ENCODE peak calls at places on chromosomes 13 and 19, in nine cellular contexts. H, L, W, K, U, A, E, G and Y are unnamed samples.

GRCh38 chr19:1616875-1617274 is 11.6 kb upstream of the UQCR11 start:
- DNase-seq in G (no peak), W (no peak), E (no peak), U (no peak), K (no peak), A (no peak), L (no peak), H (peak; percentile 66), Y (no peak)

GRCh38 chr13:23772717-23773116 is 116.5 kb downstream of the MIPEP start:
- DNase-seq in G (no peak), K (no peak), H (no peak), W (no peak), E (no peak), U (no peak), L (no peak), A (no peak), Y (no peak)

GRCh38 chr13:28429685-28430290 is 65.1 kb downstream of the FLT1 start:
- DNase-seq in K (no peak), E (peak; percentile 35), U (no peak), A (no peak), H (peak; percentile 91), G (peak; percentile 60), W (no peak), L (no peak), Y (no peak)

GRCh38 chr19:10388957-10389356 is 8.6 kb upstream of the TYK2 start:
- DNase-seq in W (peak; percentile 91), K (peak; percentile 91), G (peak; percentile 71), U (peak; percentile 88), L (peak; percentile 47), A (peak; percentile 65), H (peak; percentile 79), E (peak; percentile 66), Y (peak; percentile 97)

GRCh38 chr13:65378943-65379519 is 1851.1 kb downstream of the PCDH9 start:
- DNase-seq in K (no peak), A (peak; percentile 3), E (peak; percentile 1), L (no peak), H (peak; percentile 8), G (peak; percentile 27), U (no peak), W (no peak), Y (no peak)

GRCh38 chr13:60261432-60262351 is 98.0 kb upstream of the DIAPH3 start:
- DNase-seq in W (no peak), G (no peak), L (no peak), E (no peak), A (no peak), K (no peak), U (no peak), H (no peak), Y (no peak)

GRCh38 chr19:756232-756631 is 5.3 kb downstream of the MISP start:
- DNase-seq in H (peak; percentile 47), E (peak; percentile 26), U (no peak), A (peak; percentile 64), K (no peak), G (peak; percentile 49), L (no peak), W (no peak), Y (no peak)

GRCh38 chr19:34317311-34317927 is 47.6 kb upstream of the GPI start:
- DNase-seq in W (no peak), H (peak; percentile 20), L (no peak), A (peak; percentile 27), U (no peak), E (no peak), K (no peak), G (no peak), Y (no peak)

GRCh38 chr13:85241045-85241444 is 558.2 kb downstream of the SLITRK6 start:
- DNase-seq in W (no peak), E (no peak), A (peak; percentile 87), U (no peak), K (no peak), L (no peak), H (no peak), G (peak; percentile 44), Y (no peak)

GRCh38 chr13:113786262-113786841 is 27.3 kb downstream of the TMEM255B start:
- DNase-seq in U (no peak), E (peak; percentile 40), K (no peak), L (no peak), W (peak; percentile 13), H (no peak), G (peak; percentile 76), A (peak; percentile 18), Y (no peak)

DNA sequence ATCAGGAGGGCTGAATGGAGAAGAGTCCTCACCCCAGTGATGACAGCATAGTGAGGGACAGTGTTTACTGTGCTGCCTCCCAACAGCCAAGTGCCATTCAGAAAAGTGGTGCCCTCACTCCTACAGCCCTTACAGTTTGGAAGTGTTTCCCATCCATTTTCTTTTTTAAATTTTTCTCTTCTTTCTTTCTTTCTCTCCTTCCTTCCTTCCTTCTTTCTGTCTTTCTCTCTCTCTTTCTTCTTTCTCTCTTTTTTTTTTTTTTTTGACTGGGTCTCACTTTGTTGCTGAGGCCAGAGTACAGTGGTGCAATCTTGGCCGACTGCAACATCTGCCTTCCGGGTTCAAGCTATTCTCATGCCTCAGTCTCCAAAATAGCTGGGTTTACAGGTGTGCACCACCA is 755.3 kb downstream of the UQCRFS1 start:
- DNase-seq in W (no peak), A (no peak), H (no peak), L (no peak), K (no peak), E (no peak), U (no peak), G (no peak), Y (no peak)
- TF ChIP-seq CTCF in W (no peak), A (no peak), H (no peak), L (no peak), K (no peak), E (no peak), U (no peak), G (no peak), Y (no peak)

GRCh38 chr13:78712866-78713265 is 53.9 kb upstream of the OBI1 start:
- DNase-seq in U (no peak), G (no peak), E (no peak), W (no peak), A (no peak), H (no peak), K (no peak), L (no peak), Y (no peak)
- TF ChIP-seq CTCF in U (no peak), G (no peak), E (no peak), W (no peak), A (no peak), H (no peak), K (no peak), L (no peak), Y (no peak)

GRCh38 chr19:40704491-40705361 is 12.0 kb downstream of the COQ8B start:
- DNase-seq in E (no peak), G (no peak), L (no peak), H (no peak), A (no peak), K (no peak), W (no peak), U (no peak), Y (no peak)
- TF ChIP-seq CTCF in E (no peak), G (no peak), L (no peak), H (no peak), A (no peak), K (no peak), W (no peak), U (no peak), Y (no peak)

DNA sequence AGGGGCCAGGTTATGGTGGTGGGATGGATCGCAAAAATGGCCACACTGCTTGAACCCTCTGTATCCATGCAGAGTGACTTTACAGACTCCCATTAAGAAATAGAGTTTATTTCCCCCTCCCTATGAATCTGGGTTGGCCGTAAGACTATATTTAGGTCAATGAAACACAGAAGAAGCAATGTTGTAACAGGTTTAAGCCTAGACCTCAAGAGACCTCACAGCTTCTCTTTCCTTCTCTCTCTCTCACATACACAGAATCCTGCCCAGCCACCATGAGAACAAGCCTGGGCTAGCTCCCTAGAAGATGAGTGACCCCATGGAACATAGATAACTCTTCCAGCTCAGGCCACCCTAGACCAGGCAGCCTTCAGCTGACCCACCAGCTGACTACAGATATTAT is 21.0 kb upstream of the FBL start:
- DNase-seq in K (no peak), E (no peak), H (no peak), U (no peak), A (no peak), G (no peak), L (no peak), W (no peak), Y (no peak)
- TF ChIP-seq CTCF in K (no peak), E (no peak), H (no peak), U (no peak), A (no peak), G (no peak), L (no peak), W (no peak), Y (no peak)

GRCh38 chr13:39616087-39616694 is 13.2 kb upstream of the LHFPL6 start:
- DNase-seq in E (peak; percentile 60), U (no peak), A (peak; percentile 57), K (peak; percentile 64), W (no peak), L (no peak), H (peak; percentile 83), G (peak; percentile 68), Y (peak; percentile 54)
- TF ChIP-seq CTCF in E (peak; percentile 100), U (peak; percentile 95), A (peak; percentile 83), K (peak; percentile 61), W (peak; percentile 94), L (no peak), H (peak; percentile 95), G (peak; percentile 93), Y (peak; percentile 94)

DNA sequence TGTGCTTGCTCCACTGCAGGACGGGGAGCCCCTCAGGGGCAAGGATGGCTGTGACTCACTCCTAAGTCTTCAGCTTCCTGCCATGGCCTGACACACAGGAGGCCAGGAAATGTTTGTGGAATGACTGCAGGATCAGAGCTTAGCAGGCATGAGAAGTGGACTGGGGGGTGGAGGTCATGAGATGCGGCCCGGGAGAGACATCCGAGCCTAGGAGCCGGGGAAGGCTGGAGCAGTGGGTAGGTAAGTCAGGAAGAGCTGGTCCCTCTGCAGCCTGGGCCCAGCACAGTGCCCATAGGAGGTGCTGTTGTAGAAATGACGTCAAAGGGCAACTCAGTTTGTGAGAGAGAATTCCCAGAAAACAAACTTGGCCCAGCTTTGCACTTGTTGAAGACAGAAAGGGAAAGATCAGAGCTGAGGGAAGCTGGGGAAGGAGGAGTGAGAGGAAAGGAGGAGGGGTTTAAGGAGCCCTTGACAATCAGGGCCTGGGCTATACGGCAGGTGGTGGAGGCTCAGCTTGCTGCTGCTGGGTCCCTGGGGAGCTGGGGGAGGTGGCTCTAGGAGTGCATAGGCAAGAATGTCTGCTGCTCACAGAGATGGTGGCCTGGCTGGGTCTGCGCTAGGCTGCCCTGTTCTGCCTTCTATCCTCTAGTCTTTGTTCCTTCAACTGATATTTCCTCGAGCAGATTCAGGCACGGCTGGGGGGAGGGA is 18.5 kb downstream of the POU2F2 start:
- DNase-seq in E (peak; percentile 97), A (peak; percentile 99), K (peak; percentile 46), H (peak; percentile 95), L (peak; percentile 82), W (no peak), U (no peak), G (peak; percentile 99), Y (no peak)
- TF ChIP-seq CTCF in E (peak; percentile 41), A (peak; percentile 40), K (no peak), H (peak; percentile 66), L (peak; percentile 32), W (no peak), U (no peak), G (peak; percentile 47), Y (no peak)

GRCh38 chr19:18229474-18229873 is 3.2 kb upstream of the PDE4C start:
- DNase-seq in G (no peak), U (no peak), E (no peak), A (no peak), L (no peak), K (no peak), W (no peak), H (no peak), Y (no peak)
- TF ChIP-seq CTCF in G (peak; percentile 43), U (peak; percentile 43), E (peak; percentile 29), A (peak; percentile 34), L (peak; percentile 42), K (peak; percentile 69), W (peak; percentile 32), H (peak; percentile 76), Y (peak; percentile 58)

GRCh38 chr13:29845440-29846056 is 4.9 kb downstream of the UBL3 start:
- DNase-seq in L (no peak), H (peak; percentile 13), E (peak; percentile 28), G (peak; percentile 32), A (no peak), W (no peak), U (no peak), K (no peak), Y (no peak)
- TF ChIP-seq CTCF in L (peak; percentile 32), H (peak; percentile 78), E (peak; percentile 51), G (peak; percentile 47), A (no peak), W (peak; percentile 34), U (peak; percentile 51), K (no peak), Y (peak; percentile 63)